ENCODE peak calls at places on chromosomes 5 and 9, in four cellular contexts. V, U, E and R are unnamed samples.

GRCh38 chr5:94544031-94544650 is 74.3 kb downstream of the KIAA0825 start:
- DNase-seq in U (no peak), V (peak), E (no peak), R (peak)

GRCh38 chr5:41858890-41859289 is 11.3 kb downstream of the OXCT1 start:
- DNase-seq in V (no peak), E (no peak), U (no peak), R (no peak)

GRCh38 chr5:6676702-6677101 is 36.5 kb upstream of the TENT4A start:
- DNase-seq in V (no peak), U (no peak), E (no peak), R (no peak)

GRCh38 chr9:96061293-96061987 is 185.9 kb downstream of the ERCC6L2 start:
- DNase-seq in U (no peak), V (no peak), E (peak), R (peak)

GRCh38 chr5:163756170-163756569 is 250.8 kb downstream of the MAT2B start:
- DNase-seq in U (no peak), E (no peak), V (no peak), R (no peak)

GRCh38 chr5:143401846-143402463 is 1.5 kb downstream of the NR3C1 start:
- DNase-seq in V (no peak), E (no peak), U (no peak), R (no peak)

GRCh38 chr9:97307091-97307490 is 368 bp upstream of the CCDC180 start:
- DNase-seq in U (no peak), V (no peak), E (peak), R (no peak)

GRCh38 chr5:91281409-91281808 is 101.7 kb downstream of the ARRDC3 start:
- DNase-seq in U (no peak), V (no peak), E (no peak), R (no peak)

GRCh38 chr5:138829341-138829740 is 45.8 kb downstream of the LRRTM2 start:
- DNase-seq in V (no peak), U (no peak), E (no peak), R (no peak)

GRCh38 chr9:78918976-78919375 is 622.1 kb downstream of the PSAT1 start:
- DNase-seq in E (no peak), U (no peak), V (no peak), R (no peak)

GRCh38 chr5:176744584-176744965 is 65.8 kb upstream of the UNC5A start:
- DNase-seq in E (peak), U (no peak), V (no peak), R (no peak)

GRCh38 chr9:117546894-117547293 is 132.0 kb upstream of the ASTN2 start:
- DNase-seq in U (no peak), V (no peak), E (no peak), R (no peak)

GRCh38 chr5:107593009-107593408 is 77.7 kb downstream of the EFNA5 start:
- DNase-seq in U (no peak), V (no peak), E (no peak), R (no peak)

GRCh38 chr9:74920944-74921626 is 31.6 kb downstream of the C9orf40 start:
- DNase-seq in V (no peak), E (no peak), U (no peak), R (no peak)

GRCh38 chr9:82331091-82331490 is 342.5 kb downstream of the SPATA31D1 start:
- DNase-seq in V (no peak), E (no peak), U (no peak), R (no peak)

GRCh38 chr5:73299665-73300435 is 126.9 kb downstream of the TMEM174 start:
- DNase-seq in E (no peak), V (no peak), U (no peak), R (no peak)

GRCh38 chr9:1969160-1969559 is 46.0 kb upstream of the SMARCA2 start:
- DNase-seq in E (no peak), U (no peak), V (no peak), R (no peak)

GRCh38 chr5:89190515-89191265 is 307.7 kb upstream of the MEF2C start:
- DNase-seq in U (no peak), V (no peak), E (no peak), R (no peak)

GRCh38 chr9:110180713-110181434 is 27.1 kb downstream of the C9orf152 start:
- DNase-seq in E (peak), V (no peak), U (peak), R (no peak)

GRCh38 chr9:84061613-84062205 is 81.1 kb downstream of the RMI1 start:
- DNase-seq in V (no peak), E (no peak), U (no peak), R (no peak)

GRCh38 chr9:36738318-36738975 is 165.8 kb downstream of the MELK start:
- DNase-seq in V (no peak), E (no peak), U (no peak), R (no peak)

GRCh38 chr9:89801723-89802680 is 197.2 kb downstream of the GADD45G start:
- DNase-seq in E (no peak), U (no peak), V (no peak), R (no peak)

GRCh38 chr9:19372576-19372975 is 7.5 kb downstream of the RPS6 start:
- DNase-seq in E (no peak), V (no peak), U (no peak), R (no peak)
- TF ChIP-seq POLR2AphosphoS5 in E (no peak), V (no peak), U (no peak), R (no peak)

DNA sequence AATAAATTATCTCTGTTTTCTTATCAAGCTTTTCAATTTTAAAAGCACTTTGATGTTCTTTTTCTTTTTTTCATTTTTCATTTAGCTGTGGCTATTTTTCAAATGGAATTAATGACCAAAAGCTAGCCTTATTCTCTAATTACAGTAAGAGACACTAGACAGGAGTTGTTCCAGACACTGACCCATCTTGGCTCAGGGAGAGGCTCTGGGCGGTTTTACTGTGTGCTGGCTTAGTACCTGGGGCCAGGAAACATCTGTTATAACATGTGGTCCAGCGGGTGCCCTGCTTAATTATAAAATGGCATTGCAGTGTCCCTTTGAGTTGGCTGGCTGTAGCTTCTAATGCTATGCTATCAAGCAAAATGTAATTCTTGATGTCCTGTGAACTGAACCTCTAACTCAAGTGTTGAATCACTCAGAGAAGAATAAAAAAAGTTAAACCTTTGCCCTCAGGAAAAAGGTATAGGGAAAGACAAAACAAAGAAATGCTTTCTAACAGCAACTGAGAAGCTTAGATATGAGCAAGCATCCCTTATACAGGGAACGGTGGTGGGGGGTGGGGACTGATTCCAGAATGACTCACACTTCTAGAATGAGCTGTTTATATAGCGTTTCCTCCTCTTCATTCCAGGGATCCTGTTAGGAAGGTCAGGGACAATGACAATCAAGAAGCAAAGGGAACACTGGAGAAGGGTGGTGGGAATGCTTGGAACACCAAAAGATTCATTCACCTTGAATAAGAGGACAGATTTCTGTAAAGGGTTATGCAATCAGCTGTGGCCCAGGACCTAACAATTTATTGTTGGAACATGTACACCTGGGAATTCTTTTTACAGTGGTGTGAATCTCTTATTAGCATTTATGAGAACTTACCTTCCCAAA is 58.7 kb upstream of the NFIB start:
- DNase-seq in E (no peak), U (peak), V (no peak), R (no peak)
- TF ChIP-seq POLR2AphosphoS5 in E (peak), U (peak), V (no peak), R (no peak)

GRCh38 chr5:103847060-103847459 is 284.5 kb upstream of the NUDT12 start:
- DNase-seq in V (no peak), E (no peak), U (no peak), R (no peak)

GRCh38 chr5:103849934-103850333 is 287.3 kb upstream of the NUDT12 start:
- DNase-seq in V (peak), U (no peak), E (no peak), R (no peak)
- TF ChIP-seq POLR2AphosphoS5 in V (no peak), U (no peak), E (no peak), R (no peak)

GRCh38 chr9:69805962-69806633 is 14.5 kb upstream of the CFAP95 start:
- DNase-seq in E (peak), V (no peak), U (peak), R (peak)

GRCh38 chr9:69797680-69798079 is 22.9 kb upstream of the CFAP95 start:
- DNase-seq in V (no peak), E (no peak), U (no peak), R (no peak)

GRCh38 chr9:69798737-69799136 is 21.9 kb upstream of the CFAP95 start:
- DNase-seq in E (no peak), V (no peak), U (no peak), R (no peak)

GRCh38 chr9:69806642-69807041 is 14.0 kb upstream of the CFAP95 start:
- DNase-seq in U (no peak), V (no peak), E (no peak), R (no peak)

GRCh38 chr9:69801994-69802393 is 18.6 kb upstream of the CFAP95 start:
- DNase-seq in E (no peak), U (no peak), V (no peak), R (no peak)
- TF ChIP-seq POLR2AphosphoS5 in E (no peak), U (no peak), V (no peak), R (no peak)

GRCh38 chr9:76255781-76256455 is 138.3 kb downstream of the RFK start:
- DNase-seq in V (no peak), E (peak), U (peak), R (peak)
- TF ChIP-seq POLR2AphosphoS5 in V (no peak), E (no peak), U (peak), R (no peak)

GRCh38 chr5:113062869-113063508 is 86.4 kb downstream of the DCP2 start:
- DNase-seq in E (no peak), V (no peak), U (no peak), R (no peak)

GRCh38 chr5:113063927-113064326 is 87.3 kb downstream of the DCP2 start:
- DNase-seq in E (no peak), V (no peak), U (no peak), R (no peak)

GRCh38 chr5:113068559-113068958 is 92.0 kb downstream of the DCP2 start:
- DNase-seq in E (no peak), V (no peak), U (no peak), R (no peak)

GRCh38 chr5:113067635-113068344 is 91.2 kb downstream of the DCP2 start:
- DNase-seq in U (no peak), E (no peak), V (no peak), R (no peak)

GRCh38 chr5:113065626-113066025 is 89.0 kb downstream of the DCP2 start:
- DNase-seq in U (no peak), V (no peak), E (no peak), R (no peak)
- TF ChIP-seq POLR2AphosphoS5 in U (no peak), V (no peak), E (no peak), R (no peak)